ENCODE peak calls at places on chromosomes 12 and 14, in nine cellular contexts. V is mesothelial cell of epicardium; F is A549; L is GM06990; N is suprapubic skin; B is fibroblast of lung; Z is WTC11; J is fibroblast of the aortic adventitia; U is CD8-positive, alpha-beta T cell. H is an unnamed sample.

GRCh38 chr14:69242311-69243224 is 17.4 kb upstream of the GALNT16 start:
- DNase-seq in N (no peak), Z (peak), V (no peak), B (peak), U (peak), F (peak), L (peak), J (peak), H (peak)

GRCh38 chr14:32611752-32612151 is 282.7 kb downstream of the AKAP6 start:
- DNase-seq in U (no peak), B (peak), J (peak), Z (no peak), F (no peak), N (no peak), V (no peak), L (no peak), H (no peak)

GRCh38 chr14:105075364-105076295 is 10.4 kb upstream of the GPR132 start:
- DNase-seq in L (peak), U (peak), B (peak), F (no peak), J (peak), V (peak), Z (no peak), N (peak), H (no peak)

GRCh38 chr12:125331342-125332052 is 266.3 kb downstream of the AACS start:
- DNase-seq in J (peak), U (no peak), F (peak), Z (no peak), B (no peak), N (no peak), L (peak), V (no peak), H (no peak)

GRCh38 chr12:95168746-95169145 is 48.5 kb downstream of the FGD6 start:
- DNase-seq in Z (no peak), L (no peak), B (no peak), F (no peak), N (no peak), J (no peak), V (no peak), U (no peak), H (no peak)

GRCh38 chr12:65838330-65838976 is 14.2 kb downstream of the HMGA2 start:
- DNase-seq in B (no peak), F (no peak), J (no peak), Z (no peak), L (no peak), N (no peak), V (no peak), U (no peak), H (no peak)

GRCh38 chr12:107591095-107591375 is 94.6 kb upstream of the PWP1 start:
- DNase-seq in L (no peak), N (no peak), J (peak), Z (no peak), V (no peak), U (no peak), F (no peak), B (no peak), H (no peak)

GRCh38 chr12:32344047-32344446 is 55.3 kb upstream of the FGD4 start:
- DNase-seq in V (no peak), Z (peak), J (no peak), U (no peak), L (no peak), F (no peak), B (no peak), N (no peak), H (no peak)

GRCh38 chr14:104976198-104977007 is 1.8 kb downstream of the AHNAK2 start:
- DNase-seq in F (peak), U (peak), V (peak), L (peak), B (peak), J (peak), N (peak), Z (peak), H (peak)

GRCh38 chr12:46678441-46678840 is 147.4 kb downstream of the SLC38A4 start:
- DNase-seq in N (no peak), J (no peak), U (no peak), B (no peak), F (no peak), V (no peak), L (no peak), Z (no peak), H (no peak)

DNA sequence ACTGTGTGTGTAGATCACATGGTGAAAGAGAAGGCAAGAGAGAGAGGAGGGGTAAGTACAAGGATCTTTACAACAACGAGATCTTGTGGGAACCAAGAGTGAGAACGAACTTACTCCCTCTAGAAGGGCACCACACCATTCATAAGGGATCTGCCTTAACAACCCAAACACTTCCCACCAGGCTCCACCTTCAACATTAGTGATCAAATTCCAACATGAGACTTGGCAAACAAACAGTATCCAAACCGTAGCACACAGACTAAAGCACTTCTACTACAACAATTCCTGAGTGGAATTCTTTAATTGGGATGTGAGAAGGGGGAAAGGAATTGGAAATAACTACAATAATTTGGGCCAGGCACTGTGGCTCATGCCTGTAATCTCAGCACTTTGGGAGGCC is 35.0 kb upstream of the ESR2 start:
- DNase-seq in L (no peak), J (no peak), V (no peak), F (no peak), U (no peak), B (no peak), Z (no peak), N (no peak), H (no peak)
- TF ChIP-seq CTCF in L (no peak), J (no peak), V (no peak), F (no peak), U (no peak), B (no peak), Z (no peak), N (no peak), H (no peak)

GRCh38 chr14:100645986-100646314 is 58.7 kb upstream of the BEGAIN start:
- DNase-seq in V (no peak), J (no peak), U (no peak), F (no peak), L (no peak), Z (no peak), N (no peak), B (no peak), H (no peak)
- TF ChIP-seq CTCF in V (no peak), J (no peak), U (peak), F (no peak), L (no peak), Z (no peak), N (no peak), B (no peak), H (no peak)

GRCh38 chr14:76096257-76096656 is 55.5 kb upstream of the GPATCH2L start:
- DNase-seq in L (no peak), B (no peak), N (no peak), U (no peak), V (no peak), F (no peak), Z (no peak), J (no peak), H (no peak)

GRCh38 chr14:76098916-76099675 is 52.6 kb upstream of the GPATCH2L start:
- DNase-seq in U (no peak), F (no peak), V (no peak), B (no peak), Z (no peak), J (no peak), N (no peak), L (no peak), H (no peak)

GRCh38 chr14:76101384-76101783 is 50.3 kb upstream of the GPATCH2L start:
- DNase-seq in N (no peak), B (peak), L (no peak), F (no peak), V (no peak), J (no peak), U (no peak), Z (no peak), H (no peak)

GRCh38 chr14:76101980-76102379 is 49.7 kb upstream of the GPATCH2L start:
- DNase-seq in F (no peak), J (no peak), U (no peak), V (no peak), L (no peak), Z (no peak), N (no peak), B (no peak), H (no peak)

GRCh38 chr14:76098047-76098446 is 53.7 kb upstream of the GPATCH2L start:
- DNase-seq in N (no peak), F (no peak), B (no peak), V (no peak), U (no peak), J (no peak), L (no peak), Z (no peak), H (no peak)
- TF ChIP-seq CTCF in N (no peak), F (no peak), B (no peak), V (no peak), U (no peak), J (no peak), L (no peak), Z (no peak), H (no peak)

GRCh38 chr14:71932229-71932951 is at the start of gene RGS6:
- DNase-seq in J (no peak), V (peak), L (peak), B (no peak), N (no peak), F (no peak), U (no peak), Z (peak), H (no peak)
- TF ChIP-seq CTCF in J (no peak), V (no peak), L (no peak), B (no peak), N (no peak), F (peak), U (no peak), Z (no peak), H (peak)

DNA sequence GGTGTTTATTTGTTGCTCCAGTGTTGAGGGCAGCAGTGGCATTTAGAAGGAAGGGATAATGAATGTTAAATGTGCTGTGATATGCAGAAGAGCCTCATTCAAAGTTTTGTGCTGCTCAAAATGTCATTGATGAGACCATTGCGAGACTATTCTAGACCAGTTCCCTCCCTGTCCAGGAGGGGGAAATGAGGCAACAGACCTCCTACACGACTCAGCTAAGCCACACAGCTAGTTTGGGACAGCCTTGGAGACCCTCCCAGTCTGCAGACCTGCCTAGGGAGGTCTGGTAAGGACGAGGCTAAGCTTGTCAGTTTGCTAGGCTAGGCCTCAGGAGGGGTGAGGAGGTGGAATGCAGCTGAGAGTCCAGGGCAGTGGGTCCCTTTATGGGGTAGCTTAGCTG is 116.0 kb downstream of the NRXN3 start:
- DNase-seq in L (no peak), F (no peak), J (no peak), B (no peak), Z (no peak), U (no peak), V (no peak), N (no peak), H (no peak)
- TF ChIP-seq CTCF in L (no peak), F (no peak), J (no peak), B (no peak), Z (no peak), U (no peak), V (no peak), N (no peak), H (no peak)

H was measured in D721Med.